ENCODE peak calls at places on chromosomes 1 and 21, in six cellular contexts. One of them, this sample, is unnamed.
A peak's percentile ranks its signal among the peaks of the same experiment; 100 is the strongest.

GRCh38 chr1:1783320-1783719 is 5.0 kb upstream of the NADK start:
- DNase-seq in SHP77: peak; percentile 3
- DNase-seq in uterus: no peak
- DNase-seq in HFFc6: no peak
- DNase-seq in occipital lobe: no peak
- DNase-seq in A172: no peak
- DNase-seq in this sample: peak; percentile 62

GRCh38 chr1:172499636-172500141 is 33.3 kb upstream of the SUCO start:
- DNase-seq in SHP77: no peak
- DNase-seq in uterus: no peak
- DNase-seq in HFFc6: peak; percentile 10
- DNase-seq in occipital lobe: no peak
- DNase-seq in A172: peak; percentile 62
- DNase-seq in this sample: no peak

GRCh38 chr1:183273300-183273699 is 87.2 kb downstream of the LAMC2 start:
- DNase-seq in SHP77: no peak
- DNase-seq in uterus: no peak
- DNase-seq in HFFc6: no peak
- DNase-seq in occipital lobe: no peak
- DNase-seq in A172: peak; percentile 62
- DNase-seq in this sample: no peak

GRCh38 chr1:161013591-161014513 is 7.1 kb downstream of the F11R start:
- DNase-seq in SHP77: no peak
- DNase-seq in uterus: peak; percentile 34
- DNase-seq in HFFc6: no peak
- DNase-seq in occipital lobe: no peak
- DNase-seq in A172: no peak
- DNase-seq in this sample: peak; percentile 66

GRCh38 chr1:230712470-230712942 is 1.4 kb downstream of the AGT start:
- DNase-seq in SHP77: no peak
- DNase-seq in uterus: no peak
- DNase-seq in HFFc6: no peak
- DNase-seq in occipital lobe: no peak
- DNase-seq in A172: no peak
- DNase-seq in this sample: no peak

GRCh38 chr1:115217150-115218033 is 120.7 kb downstream of the NGF start:
- DNase-seq in SHP77: no peak
- DNase-seq in uterus: peak; percentile 62
- DNase-seq in HFFc6: no peak
- DNase-seq in occipital lobe: no peak
- DNase-seq in A172: no peak
- DNase-seq in this sample: no peak

GRCh38 chr1:29380532-29380931 is 144.2 kb downstream of the PTPRU start:
- DNase-seq in SHP77: no peak
- DNase-seq in uterus: no peak
- DNase-seq in HFFc6: no peak
- DNase-seq in occipital lobe: no peak
- DNase-seq in A172: peak; percentile 4
- DNase-seq in this sample: no peak

GRCh38 chr1:200867018-200867811 is 5.6 kb upstream of the GPR25 start:
- DNase-seq in SHP77: peak; percentile 8
- DNase-seq in uterus: no peak
- DNase-seq in HFFc6: no peak
- DNase-seq in occipital lobe: no peak
- DNase-seq in A172: no peak
- DNase-seq in this sample: no peak

GRCh38 chr1:164902491-164902890 is 343.5 kb downstream of the PBX1 start:
- DNase-seq in SHP77: no peak
- DNase-seq in uterus: no peak
- DNase-seq in HFFc6: no peak
- DNase-seq in occipital lobe: no peak
- DNase-seq in A172: no peak
- DNase-seq in this sample: peak; percentile 33

GRCh38 chr21:33267250-33267649 is 1.1 kb downstream of the IL10RB start:
- DNase-seq in SHP77: no peak
- DNase-seq in uterus: no peak
- DNase-seq in HFFc6: no peak
- DNase-seq in occipital lobe: no peak
- DNase-seq in A172: no peak
- DNase-seq in this sample: no peak

GRCh38 chr1:17194133-17194475 is 10.8 kb upstream of the PADI1 start:
- DNase-seq in SHP77: no peak
- DNase-seq in uterus: no peak
- DNase-seq in HFFc6: no peak
- DNase-seq in occipital lobe: no peak
- DNase-seq in A172: no peak
- DNase-seq in this sample: peak; percentile 13

GRCh38 chr1:42456754-42457089 is 379 bp downstream of the PPCS start:
- DNase-seq in SHP77: peak; percentile 49
- DNase-seq in uterus: peak; percentile 37
- DNase-seq in HFFc6: peak; percentile 24
- DNase-seq in occipital lobe: peak; percentile 41
- DNase-seq in A172: no peak
- DNase-seq in this sample: peak; percentile 76

GRCh38 chr1:54962612-54963395 is 17.6 kb upstream of the TMEM61 start:
- DNase-seq in SHP77: no peak
- DNase-seq in uterus: no peak
- DNase-seq in HFFc6: no peak
- DNase-seq in occipital lobe: no peak
- DNase-seq in A172: no peak
- DNase-seq in this sample: no peak

GRCh38 chr1:983736-984475 is 2.0 kb upstream of the PERM1 start:
- DNase-seq in SHP77: no peak
- DNase-seq in uterus: peak; percentile 58
- DNase-seq in HFFc6: no peak
- DNase-seq in occipital lobe: no peak
- DNase-seq in A172: no peak
- DNase-seq in this sample: peak; percentile 99

GRCh38 chr21:38714998-38715397 is 90.7 kb upstream of the ETS2 start:
- DNase-seq in SHP77: no peak
- DNase-seq in uterus: no peak
- DNase-seq in HFFc6: no peak
- DNase-seq in occipital lobe: no peak
- DNase-seq in A172: no peak
- DNase-seq in this sample: no peak

GRCh38 chr1:192600264-192600663 is 24.7 kb downstream of the RGS1 start:
- DNase-seq in SHP77: no peak
- DNase-seq in uterus: no peak
- DNase-seq in HFFc6: no peak
- DNase-seq in occipital lobe: no peak
- DNase-seq in A172: no peak
- DNase-seq in this sample: no peak

GRCh38 chr1:201254625-201255469 is 28.5 kb upstream of the PKP1 start:
- DNase-seq in SHP77: peak; percentile 33
- DNase-seq in uterus: peak; percentile 52
- DNase-seq in HFFc6: no peak
- DNase-seq in occipital lobe: peak; percentile 14
- DNase-seq in A172: peak; percentile 28
- DNase-seq in this sample: peak; percentile 98

GRCh38 chr1:44802306-44803061 is 2.3 kb downstream of the PLK3 start:
- DNase-seq in SHP77: no peak
- DNase-seq in uterus: peak; percentile 20
- DNase-seq in HFFc6: no peak
- DNase-seq in occipital lobe: peak; percentile 29
- DNase-seq in A172: no peak
- DNase-seq in this sample: peak; percentile 43

GRCh38 chr21:46180778-46181391 is 3.4 kb downstream of the SPATC1L start:
- DNase-seq in SHP77: no peak
- DNase-seq in uterus: no peak
- DNase-seq in HFFc6: no peak
- DNase-seq in occipital lobe: no peak
- DNase-seq in A172: no peak
- DNase-seq in this sample: peak; percentile 57

GRCh38 chr1:87556326-87556725 is 227.6 kb downstream of the LMO4 start:
- DNase-seq in SHP77: no peak
- DNase-seq in uterus: no peak
- DNase-seq in HFFc6: peak; percentile 3
- DNase-seq in occipital lobe: no peak
- DNase-seq in A172: no peak
- DNase-seq in this sample: no peak

GRCh38 chr1:46087891-46088290 is 44.5 kb downstream of the PIK3R3 start:
- DNase-seq in SHP77: no peak
- DNase-seq in uterus: no peak
- DNase-seq in HFFc6: no peak
- DNase-seq in occipital lobe: no peak
- DNase-seq in A172: no peak
- DNase-seq in this sample: no peak

GRCh38 chr1:188128761-188129160 is 1300.0 kb downstream of the PLA2G4A start:
- DNase-seq in SHP77: no peak
- DNase-seq in uterus: no peak
- DNase-seq in HFFc6: peak; percentile 73
- DNase-seq in occipital lobe: no peak
- DNase-seq in A172: peak; percentile 8
- DNase-seq in this sample: peak; percentile 2

GRCh38 chr1:25182629-25183028 is 49.7 kb downstream of the SYF2 start:
- DNase-seq in SHP77: no peak
- DNase-seq in uterus: no peak
- DNase-seq in HFFc6: peak; percentile 71
- DNase-seq in occipital lobe: no peak
- DNase-seq in A172: peak; percentile 90
- DNase-seq in this sample: no peak